ENCODE peak calls at places on chromosome 21, in nine cellular contexts. P is GM23338; S is effector CD4-positive, alpha-beta T cell; T is M059J; H is thoracic aorta; L is NCI-H345; U is activated T-helper 2 cell treated with anti-CD3 and anti-CD28 coated beads, Interferon-gamma antibody, Interleukin-2, Interleukin-4, amounts not matched to agents 10 μg/mL and 5 μg/mL and 100 μg/mL, durations not matched to agents 14 hours and 24 hours and 36 hours; I is GM03348; B is left lung. G is an unnamed sample.

GRCh38 chr21:42578034-42578433 is 64.4 kb downstream of the SLC37A1 start:
- DNase-seq in P (no peak), S (no peak), T (no peak), H (no peak), L (no peak), U (no peak), I (no peak), B (peak), G (no peak)

GRCh38 chr21:27802816-27803475 is 836.1 kb upstream of the ADAMTS5 start:
- DNase-seq in P (peak), S (no peak), T (peak), H (no peak), L (no peak), U (no peak), I (peak), B (no peak), G (no peak)

GRCh38 chr21:46062471-46063211 is 35.3 kb upstream of the COL6A2 start:
- DNase-seq in P (no peak), S (no peak), T (no peak), H (no peak), L (no peak), U (no peak), I (no peak), B (no peak), G (no peak)

GRCh38 chr21:26389971-26390641 is 183.0 kb downstream of the CYYR1 start:
- DNase-seq in P (no peak), S (no peak), T (peak), H (no peak), L (no peak), U (no peak), I (peak), B (no peak), G (no peak)

GRCh38 chr21:42568834-42569731 is 55.4 kb downstream of the SLC37A1 start:
- DNase-seq in P (no peak), S (no peak), T (no peak), H (no peak), L (peak), U (no peak), I (no peak), B (peak), G (no peak)

GRCh38 chr21:17527240-17527639 is 14.4 kb downstream of the CXADR start:
- DNase-seq in P (no peak), S (no peak), T (peak), H (no peak), L (no peak), U (no peak), I (no peak), B (no peak), G (no peak)

GRCh38 chr21:45294509-45295291 is 7.0 kb upstream of the POFUT2 start:
- DNase-seq in P (peak), S (no peak), T (peak), H (peak), L (no peak), U (no peak), I (peak), B (peak), G (no peak)

GRCh38 chr21:41801256-41801655 is 34.4 kb upstream of the RIPK4 start:
- DNase-seq in P (no peak), S (no peak), T (no peak), H (no peak), L (no peak), U (no peak), I (no peak), B (no peak), G (no peak)

GRCh38 chr21:32603131-32603530 is 9.0 kb downstream of the CFAP298 start:
- DNase-seq in P (no peak), S (no peak), T (no peak), H (no peak), L (peak), U (no peak), I (no peak), B (no peak), G (no peak)

GRCh38 chr21:45318146-45318555 is 30.5 kb upstream of the POFUT2 start:
- DNase-seq in P (no peak), S (no peak), T (no peak), H (no peak), L (no peak), U (no peak), I (no peak), B (no peak), G (no peak)

GRCh38 chr21:26565105-26565504 is 8.0 kb downstream of the CYYR1 start:
- DNase-seq in P (no peak), S (no peak), T (no peak), H (no peak), L (no peak), U (no peak), I (no peak), B (no peak), G (no peak)

GRCh38 chr21:38544681-38545080 is 46.4 kb upstream of the ERG start:
- DNase-seq in P (no peak), S (no peak), T (peak), H (no peak), L (no peak), U (no peak), I (peak), B (no peak), G (no peak)

GRCh38 chr21:27126140-27126539 is 159.3 kb upstream of the ADAMTS5 start:
- DNase-seq in P (no peak), S (no peak), T (no peak), H (no peak), L (no peak), U (no peak), I (no peak), B (no peak), G (no peak)

G was measured in GM12892.